ENCODE peak calls at places on chromosomes 3 and 15, in four cellular contexts. P is esophagus muscularis mucosa, D is H1, Y is transverse colon. G is an unnamed sample.

GRCh38 chr3:17939157-17939556 is 196.7 kb upstream of the TBC1D5 start:
- DNase-seq in P (no peak), D (no peak), Y (no peak), G (no peak)

GRCh38 chr3:182384182-182384581 is 409.1 kb upstream of the ATP11B start:
- DNase-seq in P (no peak), D (no peak), Y (no peak), G (no peak)

GRCh38 chr3:72517804-72518442 is 330.3 kb downstream of the SHQ1 start:
- DNase-seq in P (no peak), D (no peak), Y (peak), G (no peak)

GRCh38 chr3:174440350-174440716 is 418.8 kb upstream of the NAALADL2 start:
- DNase-seq in P (no peak), D (no peak), Y (peak), G (no peak)

GRCh38 chr3:100954990-100955389 is 38.2 kb downstream of the ABI3BP start:
- DNase-seq in P (no peak), D (no peak), Y (peak), G (no peak)

GRCh38 chr3:170077406-170077805 is 39.6 kb downstream of the GPR160 start:
- DNase-seq in P (no peak), D (no peak), Y (peak), G (no peak)

GRCh38 chr3:52697622-52697946 is 8.0 kb downstream of the GLT8D1 start:
- DNase-seq in P (no peak), D (no peak), Y (no peak), G (no peak)

GRCh38 chr15:37289109-37289765 is 188.9 kb upstream of the MEIS2 start:
- DNase-seq in P (no peak), D (no peak), Y (no peak), G (no peak)

GRCh38 chr3:8328971-8329370 is 172.7 kb upstream of the LMCD1 start:
- DNase-seq in P (no peak), D (no peak), Y (no peak), G (no peak)

GRCh38 chr3:169764164-169764452 is 752 bp downstream of the TERC start:
- DNase-seq in P (no peak), D (no peak), Y (no peak), G (no peak)

GRCh38 chr3:75863130-75863529 is 77.8 kb upstream of the ZNF717 start:
- DNase-seq in P (no peak), D (no peak), Y (no peak), G (no peak)

GRCh38 chr3:115236496-115236895 is 89.4 kb upstream of the ZBTB20 start:
- DNase-seq in P (no peak), D (no peak), Y (no peak), G (no peak)

GRCh38 chr15:81940467-81941451 is 105.1 kb downstream of the MEX3B start:
- DNase-seq in P (no peak), D (no peak), Y (no peak), G (no peak)

GRCh38 chr3:9402410-9403228 is 5.2 kb downstream of the SETD5 start:
- DNase-seq in P (no peak), D (peak), Y (peak), G (peak)

GRCh38 chr3:100726706-100727105 is 17.4 kb downstream of the TFG start:
- DNase-seq in P (no peak), D (no peak), Y (no peak), G (no peak)

DNA sequence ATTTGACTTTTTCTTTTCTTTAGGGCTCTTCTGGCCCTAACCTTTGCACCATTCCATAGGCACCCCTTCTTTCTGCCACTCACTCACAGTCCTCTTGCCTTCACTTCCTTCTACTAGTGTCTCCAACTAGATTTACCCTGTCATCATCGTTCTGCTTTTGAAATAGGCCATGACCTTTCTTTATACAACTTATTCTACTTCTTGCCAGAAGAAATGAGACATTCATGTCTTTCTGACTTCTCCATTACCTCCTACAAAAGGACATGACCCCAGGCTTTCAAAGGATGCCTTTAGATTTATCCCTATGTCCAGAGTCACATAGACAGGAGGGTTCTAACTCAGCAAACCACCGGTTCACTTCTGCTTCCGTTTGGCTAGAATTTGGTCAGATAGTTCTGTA is 336.4 kb upstream of the LRRFIP2 start:
- DNase-seq in P (no peak), D (no peak), Y (no peak), G (no peak)
- TF ChIP-seq EP300 in P (no peak), D (no peak), Y (no peak), G (no peak)

DNA sequence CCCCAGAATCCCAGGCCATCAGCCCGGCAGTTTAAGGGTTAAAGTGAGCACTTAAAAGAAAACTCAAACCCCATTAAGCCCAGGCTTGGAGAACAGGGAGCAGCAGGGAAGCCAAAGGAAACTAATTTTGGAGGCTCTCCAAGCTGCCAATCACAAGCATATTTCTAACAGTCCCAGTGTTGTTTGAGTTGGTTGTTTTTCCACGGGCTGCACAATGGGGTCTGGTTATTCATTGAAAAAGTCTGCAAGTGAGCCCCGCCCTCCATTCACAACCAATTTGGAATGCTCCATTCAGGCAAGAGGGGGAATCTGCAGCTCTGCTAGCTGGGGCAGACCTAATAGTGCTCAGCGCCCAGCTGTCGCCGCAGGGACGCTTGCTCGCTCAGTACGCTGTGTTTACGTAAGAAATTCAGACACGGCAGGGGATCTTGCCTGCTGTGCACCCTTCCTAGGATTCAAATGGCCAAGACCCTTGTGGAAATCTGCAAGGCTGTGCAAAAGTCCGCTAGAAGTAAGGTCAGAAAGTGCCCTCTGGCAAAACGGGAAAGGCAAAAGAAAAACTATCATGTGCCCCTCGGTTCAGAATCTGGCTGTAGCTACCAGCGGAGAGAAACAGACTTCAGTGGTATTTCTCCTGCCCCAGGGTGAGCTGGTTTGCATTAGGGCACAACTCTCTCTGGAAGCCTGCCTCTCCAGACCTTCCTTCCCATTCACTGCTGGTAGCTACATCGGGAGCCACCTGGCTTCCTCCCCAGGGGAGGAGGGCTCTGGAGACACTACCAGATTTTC is 11.0 kb downstream of the ETV5 start:
- DNase-seq in P (no peak), D (no peak), Y (peak), G (peak)
- TF ChIP-seq POLR2AphosphoS5 in P (peak), D (no peak), Y (no peak), G (no peak)

DNA sequence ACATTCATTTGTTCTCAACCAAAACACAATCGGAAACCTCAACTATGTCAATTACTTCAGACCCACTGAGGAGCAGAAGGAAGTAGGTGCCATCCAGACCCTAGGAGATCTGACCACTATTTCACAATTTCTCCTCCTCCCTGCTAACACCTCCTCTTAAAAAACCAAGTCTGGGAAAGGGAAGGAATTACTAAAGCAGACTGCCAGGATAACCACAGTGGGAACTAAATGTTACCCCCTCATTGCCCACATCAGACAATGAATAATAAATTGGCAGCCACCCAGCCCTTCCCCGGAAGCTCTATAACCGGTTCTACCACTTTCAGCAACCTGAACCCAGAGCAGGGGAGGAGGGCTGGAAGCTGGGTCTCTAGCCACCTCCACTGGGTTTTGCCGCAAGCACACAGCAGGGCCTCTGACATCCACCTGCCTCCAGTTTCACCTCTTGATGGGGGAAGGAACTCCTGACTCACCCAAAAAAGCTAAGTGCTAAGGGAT is 17.6 kb downstream of the C15orf62 start:
- DNase-seq in P (no peak), D (peak), Y (peak), G (peak)
- TF ChIP-seq EP300 in P (no peak), D (no peak), Y (peak), G (no peak)

GRCh38 chr15:33934896-33935295 is 33.4 kb upstream of the CHRM5 start:
- DNase-seq in P (no peak), D (no peak), Y (no peak), G (no peak)
- TF ChIP-seq POLR2AphosphoS5 in P (no peak), D (no peak), Y (no peak), G (no peak)

DNA sequence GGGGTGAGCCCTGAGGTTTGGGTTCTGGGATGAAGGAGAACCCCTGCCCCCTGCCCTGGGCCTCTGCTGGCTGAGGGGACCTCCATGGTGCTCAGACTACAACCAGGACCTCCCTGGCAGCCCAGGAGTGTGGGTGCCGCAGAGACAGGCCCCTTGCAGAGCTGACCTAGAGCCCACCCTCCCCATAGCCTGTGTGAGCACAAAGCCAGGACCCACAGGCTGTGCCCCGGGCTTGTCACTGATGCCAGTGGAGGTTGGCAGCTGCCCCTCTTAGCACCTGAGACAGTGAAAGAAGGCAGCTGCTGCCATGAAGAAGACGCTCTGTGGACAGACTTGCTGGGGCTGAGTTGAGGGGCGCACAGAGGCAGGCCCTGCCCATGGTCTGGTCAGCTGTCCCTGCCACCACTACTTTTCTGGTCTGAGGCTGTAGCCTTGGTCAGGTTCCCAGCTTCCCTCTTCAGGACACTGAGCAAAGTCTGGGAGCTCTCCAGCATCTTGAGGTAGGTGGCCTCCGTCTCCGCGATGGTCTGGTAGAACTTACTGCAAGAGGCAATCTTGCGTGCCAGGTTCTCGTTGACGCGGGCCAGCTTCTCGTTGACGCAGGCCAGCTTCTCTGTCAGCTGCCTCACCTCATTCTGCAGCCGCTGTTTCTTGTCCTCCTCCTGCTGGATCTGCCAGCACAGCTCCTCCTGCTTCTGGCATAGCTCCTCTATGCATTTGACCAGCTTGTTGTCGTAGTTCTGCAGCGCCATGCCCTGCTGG is 23.0 kb downstream of the USP4 start:
- DNase-seq in P (peak), D (no peak), Y (peak), G (no peak)
- TF ChIP-seq EP300 in P (no peak), D (no peak), Y (no peak), G (no peak)

GRCh38 chr15:73924258-73924921 is 1.9 kb upstream of the LOXL1 start:
- DNase-seq in P (no peak), D (no peak), Y (no peak), G (no peak)

GRCh38 chr15:73928241-73928579 is 1.9 kb downstream of the LOXL1 start:
- DNase-seq in P (no peak), D (no peak), Y (no peak), G (no peak)

GRCh38 chr15:73927003-73927475 is 777 bp downstream of the LOXL1 start:
- DNase-seq in P (no peak), D (no peak), Y (peak), G (peak)

GRCh38 chr15:73927476-73928240 is 1.4 kb downstream of the LOXL1 start:
- DNase-seq in P (no peak), D (no peak), Y (peak), G (peak)

DNA sequence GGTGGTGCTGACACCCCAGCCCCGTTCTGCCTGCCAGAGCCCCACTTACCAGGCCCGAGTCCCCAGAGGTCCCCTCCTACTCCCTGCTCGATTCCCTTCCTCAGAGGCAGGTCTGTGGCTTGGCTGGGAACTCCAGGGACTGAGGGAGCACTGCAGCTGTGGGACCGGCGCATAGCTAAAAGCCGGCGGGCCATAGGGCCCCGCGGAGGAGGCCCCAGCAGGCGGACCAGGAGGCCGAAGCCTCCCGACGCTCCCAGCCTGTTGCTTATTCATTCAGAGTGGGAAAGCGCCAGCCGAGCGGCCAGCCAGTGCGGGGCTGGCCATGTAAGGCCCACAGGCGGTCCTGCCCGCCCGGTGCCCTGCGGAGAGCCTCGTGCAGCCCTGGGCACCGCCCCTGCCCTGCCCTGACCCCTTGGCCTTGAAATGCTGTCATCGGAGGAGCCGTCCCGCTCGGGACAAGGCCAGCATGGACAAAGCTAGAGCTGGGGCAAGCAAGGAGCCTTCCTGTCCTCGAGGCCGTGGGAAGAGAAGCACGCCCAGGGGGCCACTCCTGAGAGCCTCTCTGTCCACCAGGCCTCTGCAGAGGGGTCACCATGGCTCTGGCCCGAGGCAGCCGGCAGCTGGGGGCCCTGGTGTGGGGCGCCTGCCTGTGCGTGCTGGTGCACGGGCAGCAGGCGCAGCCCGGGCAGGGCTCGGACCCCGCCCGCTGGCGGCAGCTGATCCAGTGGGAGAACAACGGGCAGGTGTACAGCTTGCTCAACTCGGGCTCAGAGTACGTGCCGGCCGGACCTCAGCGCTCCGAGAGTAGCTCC is at the start of gene LOXL1:
- DNase-seq in P (no peak), D (no peak), Y (peak), G (peak)
- TF ChIP-seq POLR2AphosphoS5 in P (peak), D (no peak), Y (peak), G (peak)

GRCh38 chr3:107689355-107689754 is 166.6 kb downstream of the BBX start:
- DNase-seq in P (no peak), D (no peak), Y (no peak), G (no peak)
- TF ChIP-seq EP300 in P (no peak), D (no peak), Y (no peak), G (no peak)